ENCODE peak calls at places on chromosomes 2 and 18, in five cellular contexts. F is K562, T is gastrocnemius medialis, M is uterus, E is IMR-90. S is an unnamed sample.

GRCh38 chr2:98378901-98379300 is 32.6 kb downstream of the CNGA3 start:
- DNase-seq in F (no peak), T (no peak), M (no peak), E (peak), S (no peak)

GRCh38 chr2:177553176-177553909 is 160.8 kb downstream of the AGPS start:
- DNase-seq in F (peak), T (no peak), M (no peak), E (peak), S (no peak)

GRCh38 chr2:240594511-240595380 is 8.2 kb downstream of the CAPN10 start:
- DNase-seq in F (no peak), T (no peak), M (peak), E (no peak), S (no peak)

GRCh38 chr2:200609027-200609614 is 23.3 kb downstream of the AOX1 start:
- DNase-seq in F (no peak), T (no peak), M (no peak), E (peak), S (no peak)

GRCh38 chr2:67374481-67374880 is 22.7 kb upstream of the ETAA1 start:
- DNase-seq in F (no peak), T (no peak), M (no peak), E (peak), S (no peak)

GRCh38 chr18:26650310-26651285 is 102.2 kb upstream of the KCTD1 start:
- DNase-seq in F (no peak), T (no peak), M (no peak), E (no peak), S (no peak)

GRCh38 chr18:47100214-47100831 is 50.0 kb downstream of the HDHD2 start:
- DNase-seq in F (peak), T (no peak), M (peak), E (peak), S (peak)

GRCh38 chr2:3115301-3116042 is 262.1 kb downstream of the EIPR1 start:
- DNase-seq in F (no peak), T (no peak), M (no peak), E (no peak), S (no peak)

GRCh38 chr2:208369091-208369490 is 37.5 kb upstream of the PTH2R start:
- DNase-seq in F (no peak), T (no peak), M (no peak), E (peak), S (no peak)

GRCh38 chr2:107259011-107259410 is 373.0 kb upstream of the ST6GAL2 start:
- DNase-seq in F (no peak), T (no peak), M (no peak), E (no peak), S (no peak)

GRCh38 chr2:227701556-227701955 is 16.3 kb downstream of the SLC19A3 start:
- DNase-seq in F (no peak), T (no peak), M (no peak), E (no peak), S (no peak)

GRCh38 chr2:88827821-88828220 is 136.3 kb downstream of the RPIA start:
- DNase-seq in F (no peak), T (no peak), M (no peak), E (no peak), S (no peak)
- H3K27ac ChIP-seq in F (no peak), T (peak), M (no peak), E (no peak), S (no peak)

GRCh38 chr18:50878345-50879301 is at the start of gene ME2:
- DNase-seq in F (peak), T (peak), M (peak), E (peak), S (peak)
- TF ChIP-seq POLR2A in F (peak), T (peak), M (peak), E (peak), S (peak)

DNA sequence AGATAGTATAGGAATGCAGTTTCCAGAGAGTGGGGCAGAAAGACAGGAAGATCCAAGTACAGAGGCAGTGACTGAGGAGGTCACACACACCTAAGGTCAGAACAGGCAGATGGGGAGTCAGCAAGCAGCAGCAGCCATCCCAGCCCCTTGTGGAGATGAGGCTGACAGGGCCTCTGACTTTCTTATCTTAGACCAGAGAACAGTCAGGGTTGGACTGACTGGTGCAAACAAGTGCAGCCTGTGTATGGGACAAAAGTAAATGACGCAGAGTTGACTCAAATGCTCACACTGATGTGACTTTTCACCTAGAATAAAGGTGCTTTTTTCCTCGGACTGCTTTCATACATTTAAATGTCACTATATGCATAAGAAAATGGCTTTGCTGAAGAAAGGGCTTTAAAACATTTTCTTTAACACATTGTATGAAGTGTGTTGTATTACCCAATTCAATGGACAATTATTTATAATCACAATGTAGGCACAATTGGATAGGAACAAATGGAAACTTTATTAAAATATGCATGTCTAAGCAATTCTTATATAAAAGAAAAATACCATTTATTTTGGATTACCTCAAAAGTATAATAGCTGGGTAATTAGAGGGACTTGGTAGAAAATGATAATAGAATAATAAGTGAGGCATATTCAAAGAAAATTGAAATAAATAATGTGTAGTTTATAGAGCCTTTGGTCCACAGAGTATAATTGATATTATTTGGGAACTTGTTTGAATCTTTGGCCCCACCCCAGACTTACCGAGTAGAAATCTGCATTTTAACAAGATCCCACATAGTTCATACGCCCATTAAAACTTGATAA is 1321.5 kb upstream of the CELF4 start:
- DNase-seq in F (no peak), T (no peak), M (no peak), E (no peak), S (no peak)
- H3K27ac ChIP-seq in F (no peak), T (no peak), M (no peak), E (no peak), S (no peak)

GRCh38 chr2:15648593-15649525 is 57.2 kb downstream of the DDX1 start:
- DNase-seq in F (no peak), T (no peak), M (no peak), E (no peak), S (no peak)

GRCh38 chr2:15645720-15646385 is 54.2 kb downstream of the DDX1 start:
- DNase-seq in F (no peak), T (no peak), M (no peak), E (no peak), S (no peak)

GRCh38 chr2:15645300-15645699 is 53.6 kb downstream of the DDX1 start:
- DNase-seq in F (no peak), T (no peak), M (no peak), E (no peak), S (no peak)

GRCh38 chr2:15647622-15648590 is 56.2 kb downstream of the DDX1 start:
- DNase-seq in F (no peak), T (no peak), M (no peak), E (no peak), S (no peak)

DNA sequence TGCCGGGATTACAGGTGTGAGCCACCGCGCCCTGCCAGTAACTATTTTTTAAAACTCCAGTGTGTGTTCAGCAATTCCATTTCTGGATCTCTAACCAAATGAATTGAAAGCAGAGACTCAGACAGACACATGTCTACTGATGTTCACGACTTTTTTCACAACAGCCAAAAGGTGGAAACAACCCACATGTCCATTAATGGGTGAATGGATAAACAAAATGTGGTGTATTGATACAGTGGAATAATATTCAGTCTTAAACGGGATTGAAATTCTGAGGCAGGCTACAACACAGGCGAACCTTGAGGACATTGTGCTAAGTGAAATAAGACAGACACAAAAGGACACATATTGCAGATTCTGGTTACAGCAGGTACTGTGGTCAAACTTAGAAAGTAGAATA is 55.0 kb downstream of the DDX1 start:
- DNase-seq in F (no peak), T (no peak), M (no peak), E (no peak), S (no peak)
- TF ChIP-seq POLR2A in F (no peak), T (no peak), M (no peak), E (no peak), S (no peak)